ENCODE peak calls at places on chromosomes 11 and 22, in nine cellular contexts. J, D, I, K, A, Z, F, C and R are unnamed samples.

GRCh38 chr11:96635655-96636054 is 245.8 kb downstream of the JRKL start:
- DNase-seq in J (no peak), D (no peak), I (no peak), K (no peak), A (no peak), Z (no peak), F (no peak), C (no peak), R (no peak)

GRCh38 chr11:128379587-128380279 is 207.6 kb downstream of the ETS1 start:
- DNase-seq in J (no peak), D (no peak), I (no peak), K (peak; percentile 4), A (no peak), Z (no peak), F (no peak), C (peak; percentile 67), R (no peak)

GRCh38 chr22:37635157-37635556 is 4.3 kb upstream of the SH3BP1 start:
- DNase-seq in J (no peak), D (no peak), I (no peak), K (no peak), A (no peak), Z (no peak), F (no peak), C (no peak), R (no peak)

GRCh38 chr22:28051787-28052356 is 132.8 kb upstream of the PITPNB start:
- DNase-seq in J (peak; percentile 33), D (peak; percentile 43), I (peak; percentile 76), K (peak; percentile 65), A (peak; percentile 75), Z (no peak), F (no peak), C (peak; percentile 57), R (peak; percentile 47)

GRCh38 chr11:60265373-60266214 is 14.9 kb upstream of the MS4A4A start:
- DNase-seq in J (peak; percentile 54), D (peak; percentile 8), I (no peak), K (peak; percentile 66), A (no peak), Z (no peak), F (peak; percentile 31), C (peak; percentile 25), R (peak; percentile 27)

GRCh38 chr11:134332189-134332631 is 422 bp downstream of the GLB1L2 start:
- DNase-seq in J (no peak), D (no peak), I (no peak), K (peak; percentile 6), A (no peak), Z (no peak), F (no peak), C (peak; percentile 18), R (no peak)

GRCh38 chr22:35995772-35996171 is 32.9 kb downstream of the RBFOX2 start:
- DNase-seq in J (peak; percentile 9), D (no peak), I (no peak), K (peak; percentile 59), A (peak; percentile 86), Z (no peak), F (no peak), C (no peak), R (peak; percentile 90)

GRCh38 chr22:37275134-37275533 is 7.2 kb upstream of the CYTH4 start:
- DNase-seq in J (no peak), D (no peak), I (no peak), K (no peak), A (no peak), Z (no peak), F (no peak), C (no peak), R (no peak)

GRCh38 chr11:8068605-8069221 is 12.3 kb upstream of the TUB start:
- DNase-seq in J (peak; percentile 16), D (peak; percentile 47), I (no peak), K (peak; percentile 64), A (peak; percentile 83), Z (no peak), F (no peak), C (no peak), R (peak; percentile 59)

GRCh38 chr11:8069771-8070170 is 11.2 kb upstream of the TUB start:
- DNase-seq in J (no peak), D (no peak), I (no peak), K (no peak), A (no peak), Z (no peak), F (no peak), C (no peak), R (no peak)

GRCh38 chr11:8071616-8072581 is 9.1 kb upstream of the TUB start:
- DNase-seq in J (no peak), D (no peak), I (no peak), K (no peak), A (no peak), Z (no peak), F (no peak), C (no peak), R (no peak)

GRCh38 chr11:8067929-8068575 is 13.0 kb upstream of the TUB start:
- DNase-seq in J (no peak), D (no peak), I (no peak), K (no peak), A (peak; percentile 58), Z (no peak), F (no peak), C (no peak), R (no peak)

GRCh38 chr11:8070417-8071101 is 10.5 kb upstream of the TUB start:
- DNase-seq in J (peak; percentile 45), D (peak; percentile 20), I (no peak), K (peak; percentile 38), A (no peak), Z (no peak), F (peak; percentile 59), C (no peak), R (peak; percentile 36)
- TF ChIP-seq CTCF in J (no peak), D (peak; percentile 29), I (no peak), K (peak; percentile 18), A (peak; percentile 57), Z (no peak), F (peak; percentile 30), C (peak; percentile 56), R (peak; percentile 59)

GRCh38 chr11:63505857-63506528 is at the start of gene LGALS12:
- DNase-seq in J (no peak), D (no peak), I (no peak), K (no peak), A (no peak), Z (no peak), F (peak; percentile 19), C (no peak), R (no peak)

GRCh38 chr11:63503492-63503891 is 2.4 kb upstream of the LGALS12 start:
- DNase-seq in J (no peak), D (no peak), I (no peak), K (no peak), A (no peak), Z (no peak), F (no peak), C (no peak), R (no peak)

GRCh38 chr11:63504933-63505586 is 824 bp upstream of the LGALS12 start:
- DNase-seq in J (no peak), D (no peak), I (peak; percentile 90), K (peak; percentile 40), A (no peak), Z (no peak), F (no peak), C (no peak), R (no peak)

GRCh38 chr11:63502252-63502820 is 3.5 kb upstream of the LGALS12 start:
- DNase-seq in J (no peak), D (no peak), I (no peak), K (no peak), A (no peak), Z (no peak), F (no peak), C (no peak), R (no peak)

DNA sequence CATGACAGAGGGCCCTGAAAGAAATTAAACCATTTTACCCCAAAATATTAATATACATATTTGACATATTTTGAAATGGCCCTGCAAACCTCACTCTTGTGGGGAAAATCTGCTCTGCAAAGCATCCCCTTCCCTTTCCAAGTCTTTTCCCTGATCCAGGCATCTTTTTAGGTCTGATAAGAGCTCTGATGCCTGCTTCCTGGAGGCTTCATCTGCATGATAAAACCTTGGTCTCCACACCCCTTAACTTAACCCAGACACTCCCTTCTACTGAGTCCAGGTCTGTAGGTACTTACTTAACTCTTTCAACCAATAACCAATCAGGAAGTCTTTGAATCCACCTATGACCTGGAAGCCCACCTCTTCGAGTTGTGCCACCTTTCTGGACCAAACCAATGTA is 1.8 kb upstream of the LGALS12 start:
- DNase-seq in J (no peak), D (no peak), I (no peak), K (no peak), A (no peak), Z (no peak), F (no peak), C (no peak), R (no peak)
- TF ChIP-seq CTCF in J (no peak), D (no peak), I (no peak), K (no peak), A (no peak), Z (no peak), F (no peak), C (no peak), R (no peak)

GRCh38 chr11:117095301-117096139 is 2.7 kb downstream of the SIK3 start:
- DNase-seq in J (no peak), D (peak; percentile 82), I (no peak), K (peak; percentile 49), A (no peak), Z (no peak), F (no peak), C (no peak), R (peak; percentile 87)

GRCh38 chr11:117096973-117097566 is 1.2 kb downstream of the SIK3 start:
- DNase-seq in J (no peak), D (no peak), I (no peak), K (no peak), A (no peak), Z (no peak), F (no peak), C (no peak), R (no peak)

GRCh38 chr11:117097567-117098268 is 510 bp downstream of the SIK3 start:
- DNase-seq in J (peak; percentile 36), D (no peak), I (peak; percentile 86), K (peak; percentile 38), A (peak; percentile 61), Z (peak; percentile 6), F (no peak), C (peak; percentile 43), R (no peak)

GRCh38 chr11:117094776-117095175 is 3.5 kb downstream of the SIK3 start:
- DNase-seq in J (no peak), D (no peak), I (no peak), K (no peak), A (no peak), Z (no peak), F (no peak), C (no peak), R (no peak)

DNA sequence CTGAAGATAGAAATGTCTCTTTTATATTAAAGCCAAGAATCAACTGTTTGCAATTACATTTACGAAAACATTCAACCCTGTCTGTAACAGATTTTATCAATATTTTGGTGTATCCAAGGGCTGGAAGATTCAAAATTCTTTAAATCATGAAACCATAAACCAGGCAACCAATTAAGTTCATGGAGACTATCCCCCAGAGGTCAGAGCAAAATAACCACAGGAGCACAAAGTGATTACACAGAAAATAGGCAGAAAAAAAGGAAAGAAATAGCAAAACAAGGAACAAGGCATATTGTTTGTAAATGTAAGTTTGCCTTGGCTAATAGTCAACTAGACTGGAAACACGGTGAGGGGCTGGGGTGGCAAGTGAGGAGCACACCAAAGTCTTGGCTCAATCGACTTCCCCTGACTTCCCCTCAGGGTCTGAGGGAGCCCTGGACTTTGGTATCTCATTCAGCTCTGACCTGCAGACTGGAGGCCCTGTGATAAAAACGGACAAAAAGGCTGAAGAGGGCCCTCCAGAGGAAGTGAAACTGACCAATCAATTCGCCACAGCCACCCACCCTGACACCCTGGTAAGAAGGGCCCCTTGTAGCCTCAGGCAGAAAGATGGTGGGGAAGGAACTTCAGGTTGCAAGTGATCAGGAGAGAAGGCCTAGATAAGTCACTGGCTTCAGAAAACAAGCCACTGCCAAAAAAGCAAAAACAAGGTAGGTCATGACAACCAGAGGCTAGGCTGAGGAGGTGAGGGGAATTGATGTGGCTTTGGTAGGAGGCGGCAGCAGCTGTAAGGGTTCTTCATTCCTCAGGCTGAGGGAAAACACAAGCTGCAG is 1.9 kb downstream of the SIK3 start:
- DNase-seq in J (no peak), D (peak; percentile 78), I (no peak), K (peak; percentile 19), A (no peak), Z (peak; percentile 17), F (peak; percentile 75), C (peak; percentile 52), R (peak; percentile 11)
- TF ChIP-seq CTCF in J (no peak), D (peak; percentile 87), I (no peak), K (no peak), A (no peak), Z (no peak), F (peak; percentile 23), C (no peak), R (peak; percentile 17)

GRCh38 chr11:34051349-34052035 is at the start of gene CAPRIN1:
- DNase-seq in J (peak; percentile 90), D (peak; percentile 89), I (peak; percentile 95), K (peak; percentile 86), A (peak; percentile 76), Z (peak; percentile 78), F (peak; percentile 93), C (peak; percentile 88), R (peak; percentile 82)
- TF ChIP-seq CTCF in J (no peak), D (peak; percentile 44), I (no peak), K (no peak), A (peak; percentile 12), Z (no peak), F (no peak), C (no peak), R (no peak)